ENCODE peak calls at places on chromosomes 7 and 10, in five cellular contexts. One of them, this sample, is unnamed. For H3K27me3, the result is how much of the 10 kb centered on the place peaks cover.

GRCh38 chr10:117797286-117797685 is 249.5 kb downstream of the RAB11FIP2 start:
- DNase-seq in GM12878: no peak
- DNase-seq in MM.1S: no peak
- DNase-seq in PC-3: no peak
- DNase-seq in fibroblast of lung: no peak
- DNase-seq in this sample: no peak

GRCh38 chr7:30873207-30873606 is 38.4 kb upstream of the AQP1 start:
- DNase-seq in GM12878: no peak
- DNase-seq in MM.1S: no peak
- DNase-seq in PC-3: no peak
- DNase-seq in fibroblast of lung: no peak
- DNase-seq in this sample: no peak

GRCh38 chr7:140390034-140390433 is 8.3 kb downstream of the SLC37A3 start:
- DNase-seq in GM12878: no peak
- DNase-seq in MM.1S: no peak
- DNase-seq in PC-3: no peak
- DNase-seq in fibroblast of lung: no peak
- DNase-seq in this sample: no peak

GRCh38 chr7:44216521-44217030 is 15.8 kb downstream of the YKT6 start:
- DNase-seq in GM12878: no peak
- DNase-seq in MM.1S: no peak
- DNase-seq in PC-3: no peak
- DNase-seq in fibroblast of lung: no peak
- DNase-seq in this sample: peak

GRCh38 chr7:102469972-102470825 is 5.4 kb downstream of the LRWD1 start:
- DNase-seq in GM12878: no peak
- DNase-seq in MM.1S: peak
- DNase-seq in PC-3: no peak
- DNase-seq in fibroblast of lung: no peak
- DNase-seq in this sample: no peak

GRCh38 chr7:130144632-130145171 is 60.5 kb downstream of the TMEM209 start:
- DNase-seq in GM12878: no peak
- DNase-seq in MM.1S: no peak
- DNase-seq in PC-3: peak
- DNase-seq in fibroblast of lung: peak
- DNase-seq in this sample: no peak

GRCh38 chr7:137354361-137354760 is 10.8 kb upstream of the PTN start:
- DNase-seq in GM12878: no peak
- DNase-seq in MM.1S: no peak
- DNase-seq in PC-3: no peak
- DNase-seq in fibroblast of lung: peak
- DNase-seq in this sample: peak

GRCh38 chr10:22643116-22643515 is 71.3 kb downstream of the PIP4K2A start:
- DNase-seq in GM12878: no peak
- DNase-seq in MM.1S: no peak
- DNase-seq in PC-3: no peak
- DNase-seq in fibroblast of lung: no peak
- DNase-seq in this sample: no peak

GRCh38 chr10:73743327-73743904 is 756 bp upstream of the SEC24C start:
- DNase-seq in GM12878: no peak
- DNase-seq in MM.1S: no peak
- DNase-seq in PC-3: no peak
- DNase-seq in fibroblast of lung: no peak
- DNase-seq in this sample: no peak

GRCh38 chr10:103232772-103233488 is 12.8 kb upstream of the RPEL1 start:
- DNase-seq in GM12878: no peak
- DNase-seq in MM.1S: no peak
- DNase-seq in PC-3: peak
- DNase-seq in fibroblast of lung: peak
- DNase-seq in this sample: no peak

DNA sequence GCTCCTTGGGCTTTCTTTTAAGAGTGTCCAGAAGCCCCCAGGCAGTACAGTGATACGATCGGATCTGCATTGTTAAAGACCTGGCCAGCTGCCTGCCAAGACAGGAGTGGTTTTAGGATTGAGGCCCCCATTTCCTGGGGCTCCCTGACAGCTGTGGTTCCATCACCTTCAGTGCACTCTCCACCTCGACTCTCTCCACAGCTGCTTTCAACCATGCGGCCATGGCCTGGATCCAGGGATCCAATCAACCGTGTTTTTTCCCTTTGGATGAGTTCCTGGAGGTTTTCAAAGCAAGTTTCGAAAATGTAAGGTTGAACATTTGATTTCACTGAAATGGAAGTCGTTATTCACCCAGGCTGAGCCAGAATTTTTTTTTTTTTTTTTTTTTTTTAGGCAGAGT is 123.4 kb upstream of the BTBD16 start:
- DNase-seq in GM12878: no peak
- DNase-seq in MM.1S: no peak
- DNase-seq in PC-3: no peak
- DNase-seq in fibroblast of lung: peak
- DNase-seq in this sample: no peak
- H3K27ac ChIP-seq in GM12878: no peak
- H3K27ac ChIP-seq in MM.1S: no peak
- H3K27ac ChIP-seq in PC-3: no peak
- H3K27ac ChIP-seq in fibroblast of lung: peak
- H3K27ac ChIP-seq in this sample: peak

DNA sequence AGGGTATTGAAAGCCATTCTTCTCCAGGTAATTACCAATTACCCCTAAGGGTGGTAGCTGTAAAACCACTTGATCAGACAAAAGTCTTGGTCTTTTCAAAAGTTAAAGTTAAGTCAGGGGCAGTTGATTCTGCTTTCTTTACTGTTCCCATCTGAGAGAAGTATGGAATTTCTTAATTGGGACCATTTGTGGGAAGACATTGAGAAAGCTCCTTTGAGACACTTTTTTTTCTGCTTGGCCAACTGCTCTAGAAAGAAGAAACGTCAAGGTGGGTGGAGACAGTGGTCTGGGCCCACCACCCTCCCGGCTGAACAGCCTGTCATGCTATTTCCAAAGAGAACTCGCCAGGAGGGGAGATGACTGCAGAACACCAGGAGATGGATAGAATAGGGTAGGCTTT is 45.3 kb downstream of the WNT2 start:
- DNase-seq in GM12878: no peak
- DNase-seq in MM.1S: no peak
- DNase-seq in PC-3: no peak
- DNase-seq in fibroblast of lung: no peak
- DNase-seq in this sample: no peak
- H3K27me3 ChIP-seq in GM12878: under half
- H3K27me3 ChIP-seq in MM.1S: under half
- H3K27me3 ChIP-seq in PC-3: under half
- H3K27me3 ChIP-seq in fibroblast of lung: under half
- H3K27me3 ChIP-seq in this sample: under half

GRCh38 chr10:132292972-132293415 is 14.8 kb downstream of the STK32C start:
- DNase-seq in GM12878: no peak
- DNase-seq in MM.1S: no peak
- DNase-seq in PC-3: no peak
- DNase-seq in fibroblast of lung: peak
- DNase-seq in this sample: no peak
- TF ChIP-seq CTCF in GM12878: no peak
- TF ChIP-seq CTCF in MM.1S: no peak
- TF ChIP-seq CTCF in PC-3: no peak
- TF ChIP-seq CTCF in fibroblast of lung: no peak
- TF ChIP-seq CTCF in this sample: no peak

GRCh38 chr10:50469778-50470193 is 154.0 kb downstream of the SGMS1 start:
- DNase-seq in GM12878: no peak
- DNase-seq in MM.1S: no peak
- DNase-seq in PC-3: peak
- DNase-seq in fibroblast of lung: no peak
- DNase-seq in this sample: no peak
- H3K27ac ChIP-seq in GM12878: peak
- H3K27ac ChIP-seq in MM.1S: no peak
- H3K27ac ChIP-seq in PC-3: peak
- H3K27ac ChIP-seq in fibroblast of lung: no peak
- H3K27ac ChIP-seq in this sample: no peak

This sample was measured in heart right ventricle.